ENCODE peak calls at places on chromosomes 16 and 17, in eight cellular contexts. X is uterus; D is right atrium auricular region; V is mucosa of descending colon; N is lung; Y is CD4-positive, alpha-beta memory T cell; R is A549; A is hepatocyte. B is an unnamed sample. For H3K4me1 and H3K9me3, the result is how much of the 10 kb centered on the place peaks cover.

GRCh38 chr16:53849994-53850393 is 146.0 kb downstream of the FTO start:
- DNase-seq in X (no peak), D (no peak), V (no peak), N (no peak), Y (no peak), R (no peak), A (no peak), B (no peak)

GRCh38 chr16:77273-77806 is 685 bp upstream of the MPG start:
- DNase-seq in X (peak), D (no peak), V (peak), N (peak), Y (no peak), R (peak), A (peak), B (peak)

GRCh38 chr17:10063730-10064221 is 134.6 kb downstream of the GAS7 start:
- DNase-seq in X (peak), D (no peak), V (peak), N (peak), Y (no peak), R (no peak), A (peak), B (no peak)

GRCh38 chr16:89455178-89455577 is 35.2 kb downstream of the ANKRD11 start:
- DNase-seq in X (no peak), D (no peak), V (peak), N (no peak), Y (peak), R (no peak), A (no peak), B (no peak)

GRCh38 chr17:76384987-76385891 is 830 bp downstream of the SPHK1 start:
- DNase-seq in X (peak), D (peak), V (peak), N (no peak), Y (peak), R (peak), A (peak), B (peak)

GRCh38 chr17:31571124-31571892 is 179.8 kb downstream of the RAB11FIP4 start:
- DNase-seq in X (peak), D (peak), V (peak), N (peak), Y (no peak), R (no peak), A (peak), B (peak)

GRCh38 chr16:48115299-48115698 is 40.5 kb downstream of the ABCC12 start:
- DNase-seq in X (no peak), D (no peak), V (no peak), N (no peak), Y (no peak), R (no peak), A (no peak), B (no peak)

GRCh38 chr17:78257810-78258322 is 26.4 kb downstream of the TMEM235 start:
- DNase-seq in X (no peak), D (no peak), V (no peak), N (no peak), Y (no peak), R (no peak), A (peak), B (no peak)

GRCh38 chr16:15557258-15557657 is 85.7 kb downstream of the MARF1 start:
- DNase-seq in X (no peak), D (no peak), V (no peak), N (no peak), Y (no peak), R (no peak), A (no peak), B (no peak)

GRCh38 chr17:4998027-4998665 is 396 bp downstream of the KIF1C start:
- DNase-seq in X (no peak), D (no peak), V (peak), N (peak), Y (no peak), R (peak), A (no peak), B (no peak)

GRCh38 chr17:1003972-1004768 is 7.2 kb downstream of the TIMM22 start:
- DNase-seq in X (no peak), D (no peak), V (no peak), N (no peak), Y (no peak), R (no peak), A (no peak), B (peak)
- H3K4me1 ChIP-seq in X (under half), D (under half), V (under half), N (under half), Y (under half), R (under half), A (half or more), B (under half)

DNA sequence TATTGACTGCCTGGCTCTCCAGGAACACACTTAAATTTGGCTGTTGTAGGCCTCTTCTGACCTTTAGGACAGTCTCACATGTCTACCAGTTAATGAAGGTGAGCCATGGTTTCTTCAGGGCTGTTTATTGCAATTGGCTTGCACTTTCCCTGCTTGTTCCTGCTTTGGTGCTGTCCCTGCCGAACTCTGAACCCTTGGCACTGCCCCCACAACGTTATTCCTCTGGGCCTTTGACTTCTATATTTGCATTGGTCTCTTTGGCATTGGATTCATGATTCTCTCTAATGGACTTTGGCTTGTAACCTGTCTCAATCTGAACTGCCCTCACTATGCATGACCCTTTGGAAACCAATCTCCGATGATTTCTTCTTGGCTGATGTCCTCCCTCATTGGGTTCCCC is 299.4 kb downstream of the UTP18 start:
- DNase-seq in X (no peak), D (no peak), V (no peak), N (no peak), Y (no peak), R (no peak), A (no peak), B (no peak)
- H3K9me3 ChIP-seq in X (under half), D (under half), V (under half), N (under half), Y (under half), R (under half), A (under half), B (under half)

GRCh38 chr17:21190078-21190477 is 23.9 kb downstream of the TMEM11 start:
- DNase-seq in X (no peak), D (no peak), V (no peak), N (no peak), Y (no peak), R (no peak), A (no peak), B (no peak)
- H3K4me1 ChIP-seq in X (under half), D (under half), V (under half), N (under half), Y (under half), R (under half), A (under half), B (under half)

GRCh38 chr16:35909351-35909954 is 2450.0 kb downstream of the TP53TG3F start:
- DNase-seq in X (no peak), D (no peak), V (no peak), N (no peak), Y (no peak), R (no peak), A (no peak), B (no peak)
- H3K9me3 ChIP-seq in X (under half), D (under half), V (half or more), N (under half), Y (under half), R (under half), A (under half), B (under half)

DNA sequence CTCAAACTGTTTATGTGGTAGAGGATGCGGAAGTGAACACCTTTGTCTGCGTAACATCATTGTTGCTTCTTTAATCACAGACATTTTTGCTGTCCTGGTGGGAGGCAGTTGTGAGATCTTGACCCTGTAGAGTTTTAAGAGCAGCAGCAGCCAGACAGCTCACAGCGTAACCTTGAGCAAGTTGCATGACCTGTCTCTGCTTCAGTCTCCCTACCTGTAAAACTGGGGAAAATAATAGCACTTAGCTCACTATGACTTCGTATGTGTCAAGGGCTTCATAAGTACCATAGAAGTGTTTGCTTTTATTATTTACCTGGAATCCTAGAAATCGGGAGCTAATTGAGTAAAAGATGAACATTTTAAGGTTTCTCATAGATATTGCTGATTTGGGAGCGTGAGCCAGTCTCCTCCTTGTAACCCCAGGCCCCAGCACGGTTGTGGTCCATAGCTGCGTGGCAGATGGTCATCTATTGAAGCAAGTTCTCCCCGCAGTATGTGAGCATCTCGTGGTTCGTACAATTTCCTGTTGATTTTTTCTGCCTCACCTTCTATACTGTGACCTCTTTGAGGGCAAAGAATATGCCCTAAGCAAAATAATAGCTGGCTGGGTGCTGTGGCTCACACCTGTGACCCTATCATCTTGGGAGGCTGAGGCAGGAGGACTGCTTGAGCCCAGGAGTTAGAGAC is 34.4 kb downstream of the GPRC5B start:
- DNase-seq in X (no peak), D (no peak), V (no peak), N (no peak), Y (no peak), R (no peak), A (no peak), B (no peak)
- H3K4me1 ChIP-seq in X (under half), D (under half), V (under half), N (under half), Y (under half), R (under half), A (under half), B (under half)

GRCh38 chr16:70650216-70650615 is 3.9 kb downstream of the IL34 start:
- DNase-seq in X (no peak), D (no peak), V (no peak), N (no peak), Y (no peak), R (no peak), A (no peak), B (no peak)

GRCh38 chr16:70647461-70648359 is 1.4 kb downstream of the IL34 start:
- DNase-seq in X (no peak), D (no peak), V (no peak), N (no peak), Y (no peak), R (no peak), A (no peak), B (no peak)

GRCh38 chr16:70649300-70649699 is 2.9 kb downstream of the IL34 start:
- DNase-seq in X (no peak), D (no peak), V (no peak), N (no peak), Y (no peak), R (no peak), A (no peak), B (no peak)

GRCh38 chr16:70646260-70647241 is at the start of gene IL34:
- DNase-seq in X (peak), D (no peak), V (no peak), N (no peak), Y (no peak), R (no peak), A (peak), B (no peak)

GRCh38 chr16:70648606-70649005 is 2.2 kb downstream of the IL34 start:
- DNase-seq in X (no peak), D (no peak), V (no peak), N (no peak), Y (no peak), R (no peak), A (no peak), B (no peak)
- H3K9me3 ChIP-seq in X (under half), D (under half), V (under half), N (under half), Y (under half), R (under half), A (under half), B (under half)

GRCh38 chr17:41548844-41549595 is 20.9 kb upstream of the KRT19 start:
- DNase-seq in X (peak), D (peak), V (peak), N (peak), Y (peak), R (peak), A (peak), B (peak)
- H3K4me1 ChIP-seq in X (under half), D (under half), V (under half), N (under half), Y (under half), R (under half), A (under half), B (under half)

B was measured in body of pancreas.